ENCODE peak calls at places on chromosomes 3 and 15, in four cellular contexts. A is ovary, L is tibial artery, W is glutamatergic neuron. N is an unnamed sample.

GRCh38 chr3:24373198-24373959 is 121.3 kb downstream of the THRB start:
- DNase-seq in A (no peak), L (no peak), W (no peak), N (no peak)

GRCh38 chr15:99445272-99445850 is 120.4 kb upstream of the MEF2A start:
- DNase-seq in A (no peak), L (no peak), W (no peak), N (no peak)

GRCh38 chr15:78406016-78406590 is 31.9 kb upstream of the IREB2 start:
- DNase-seq in A (no peak), L (no peak), W (no peak), N (no peak)

GRCh38 chr3:143226678-143227291 is 107.2 kb downstream of the CHST2 start:
- DNase-seq in A (no peak), L (no peak), W (no peak), N (no peak)

GRCh38 chr3:52874160-52874701 is 23.1 kb downstream of the STIMATE start:
- DNase-seq in A (no peak), L (no peak), W (no peak), N (no peak)

GRCh38 chr15:51025454-51025846 is 69.3 kb downstream of the TNFAIP8L3 start:
- DNase-seq in A (no peak), L (no peak), W (no peak), N (no peak)

GRCh38 chr3:108219336-108219735 is 2.9 kb downstream of the IFT57 start:
- DNase-seq in A (no peak), L (no peak), W (no peak), N (no peak)

GRCh38 chr15:91186892-91187644 is 87.0 kb downstream of the SV2B start:
- DNase-seq in A (no peak), L (no peak), W (no peak), N (peak)

GRCh38 chr15:40320409-40320808 is 3.1 kb upstream of the INAFM2 start:
- DNase-seq in A (no peak), L (no peak), W (no peak), N (no peak)

GRCh38 chr3:139772539-139773500 is 95.0 kb upstream of the NMNAT3 start:
- DNase-seq in A (no peak), L (no peak), W (no peak), N (no peak)

GRCh38 chr3:148372476-148372875 is 325.2 kb upstream of the AGTR1 start:
- DNase-seq in A (no peak), L (no peak), W (no peak), N (no peak)

DNA sequence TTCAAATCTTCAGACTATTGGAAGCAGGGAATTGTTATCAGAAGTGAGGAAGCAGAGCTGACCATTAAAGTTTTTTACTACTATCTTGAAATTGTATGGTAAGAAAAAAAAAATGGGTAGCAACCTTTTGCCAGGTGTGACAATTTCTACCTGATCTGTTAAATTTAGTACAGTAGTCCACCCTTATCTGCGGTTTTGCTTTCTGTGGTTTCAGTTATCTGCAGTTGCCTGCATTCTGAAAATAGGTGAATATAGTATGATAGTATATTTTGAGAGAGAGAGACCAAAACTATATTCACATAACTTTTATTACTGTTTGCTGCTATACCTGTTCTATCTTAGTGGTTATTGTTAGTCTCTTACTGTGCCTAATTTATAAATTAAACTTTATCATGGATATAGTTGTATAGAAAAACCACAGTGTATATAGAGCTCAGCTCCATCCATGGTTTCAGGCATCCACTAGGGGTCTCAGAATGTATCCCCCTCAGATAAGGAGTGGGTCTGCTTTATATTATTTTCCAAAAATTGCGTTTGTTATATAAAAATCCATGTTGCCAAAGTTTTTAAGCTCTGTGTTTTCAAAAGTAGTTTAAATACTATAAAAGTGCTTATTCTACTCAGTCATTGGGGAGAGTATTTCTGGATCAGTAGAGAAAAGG is 69.9 kb downstream of the PTPRG start:
- DNase-seq in A (no peak), L (no peak), W (no peak), N (no peak)
- TF ChIP-seq CTCF in A (no peak), L (no peak), W (no peak), N (no peak)

DNA sequence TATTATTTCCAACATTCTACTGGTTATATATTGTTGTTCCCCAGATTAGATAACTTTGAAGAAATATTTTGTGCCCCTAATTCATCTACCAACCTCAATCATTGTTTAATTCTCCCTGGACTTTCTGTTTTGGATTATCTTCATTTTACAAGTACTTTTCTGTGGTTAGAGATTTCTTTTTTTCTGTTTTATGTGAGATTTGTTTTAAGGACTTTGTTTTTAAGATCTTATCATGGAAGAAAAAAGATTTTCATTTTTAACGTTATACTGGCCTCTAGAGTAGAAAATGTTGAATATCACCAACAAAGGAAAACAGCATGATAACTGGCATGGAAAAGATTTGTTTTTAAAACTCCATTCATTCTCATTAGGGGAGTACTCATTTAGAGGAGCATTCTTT is 210.9 kb upstream of the KCNMB2 start:
- DNase-seq in A (no peak), L (no peak), W (no peak), N (no peak)
- TF ChIP-seq CTCF in A (no peak), L (peak), W (peak), N (peak)

DNA sequence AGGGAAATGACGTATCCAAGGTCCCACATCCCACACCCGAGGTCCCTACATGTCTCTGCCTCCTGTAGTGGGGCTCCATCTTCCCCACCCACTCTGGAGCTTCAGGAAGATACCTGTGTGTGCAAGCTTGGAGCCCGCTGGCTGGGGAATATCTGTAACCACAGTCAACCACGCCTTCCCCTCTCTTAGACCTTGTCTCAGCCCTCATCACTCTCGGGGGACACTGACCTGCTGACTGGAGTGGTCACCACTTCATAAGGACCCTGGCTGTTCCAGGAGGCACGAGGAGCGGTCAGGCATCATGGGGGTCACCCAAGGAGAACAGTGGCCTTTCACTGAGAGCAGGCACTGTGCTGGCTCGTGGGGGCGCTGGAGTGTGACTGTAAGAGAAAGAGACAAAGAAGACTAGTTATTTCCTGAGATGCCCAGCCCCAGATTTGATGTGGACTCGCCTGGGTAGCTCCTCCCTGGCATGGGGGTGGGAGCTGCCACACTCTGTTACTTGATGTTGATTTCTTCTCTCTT is 48.6 kb downstream of the CTXND1 start:
- DNase-seq in A (no peak), L (no peak), W (no peak), N (no peak)
- TF ChIP-seq CTCF in A (no peak), L (no peak), W (no peak), N (no peak)

DNA sequence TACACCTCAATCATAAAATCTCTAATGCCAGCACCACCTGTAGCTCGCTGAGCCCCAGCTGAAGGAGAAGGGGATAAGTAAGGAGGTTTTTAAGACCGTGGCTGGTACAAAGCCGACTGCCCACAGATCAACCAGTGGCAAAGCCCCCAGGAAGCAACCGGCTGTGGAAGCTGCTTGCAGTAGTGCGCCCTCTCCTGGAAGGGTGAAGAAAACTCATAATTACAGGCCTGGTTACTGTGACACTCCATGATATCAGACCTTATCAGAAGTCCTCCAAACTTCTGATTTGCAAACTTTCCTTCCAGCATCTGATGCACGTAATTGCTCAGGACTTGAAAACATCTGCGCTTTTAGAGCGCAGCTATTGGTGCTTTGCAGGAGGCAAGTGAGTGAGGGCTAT is 63.1 kb upstream of the MCTP2 start:
- DNase-seq in A (no peak), L (no peak), W (no peak), N (no peak)
- TF ChIP-seq CTCF in A (no peak), L (no peak), W (peak), N (peak)

DNA sequence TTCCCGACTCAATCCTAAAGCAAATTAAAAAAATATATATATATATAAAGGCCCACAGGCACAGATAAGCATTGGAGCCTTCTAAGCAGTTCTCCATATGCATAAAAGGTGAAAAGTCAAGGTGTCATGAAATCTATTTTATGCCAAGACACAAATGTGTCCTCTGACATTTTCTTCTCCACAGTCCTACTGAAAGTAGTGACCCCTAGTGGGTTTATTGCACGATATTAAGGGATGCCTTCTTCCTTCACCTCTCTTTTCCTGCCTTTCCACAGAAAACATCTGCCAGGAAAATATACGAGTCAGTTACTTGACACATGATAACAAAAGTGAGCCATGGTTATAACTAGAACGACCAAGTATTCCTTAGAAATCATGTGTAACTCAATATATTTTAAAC is 303.2 kb downstream of the TIGIT start:
- DNase-seq in A (no peak), L (no peak), W (no peak), N (no peak)
- TF ChIP-seq CTCF in A (no peak), L (no peak), W (no peak), N (no peak)

DNA sequence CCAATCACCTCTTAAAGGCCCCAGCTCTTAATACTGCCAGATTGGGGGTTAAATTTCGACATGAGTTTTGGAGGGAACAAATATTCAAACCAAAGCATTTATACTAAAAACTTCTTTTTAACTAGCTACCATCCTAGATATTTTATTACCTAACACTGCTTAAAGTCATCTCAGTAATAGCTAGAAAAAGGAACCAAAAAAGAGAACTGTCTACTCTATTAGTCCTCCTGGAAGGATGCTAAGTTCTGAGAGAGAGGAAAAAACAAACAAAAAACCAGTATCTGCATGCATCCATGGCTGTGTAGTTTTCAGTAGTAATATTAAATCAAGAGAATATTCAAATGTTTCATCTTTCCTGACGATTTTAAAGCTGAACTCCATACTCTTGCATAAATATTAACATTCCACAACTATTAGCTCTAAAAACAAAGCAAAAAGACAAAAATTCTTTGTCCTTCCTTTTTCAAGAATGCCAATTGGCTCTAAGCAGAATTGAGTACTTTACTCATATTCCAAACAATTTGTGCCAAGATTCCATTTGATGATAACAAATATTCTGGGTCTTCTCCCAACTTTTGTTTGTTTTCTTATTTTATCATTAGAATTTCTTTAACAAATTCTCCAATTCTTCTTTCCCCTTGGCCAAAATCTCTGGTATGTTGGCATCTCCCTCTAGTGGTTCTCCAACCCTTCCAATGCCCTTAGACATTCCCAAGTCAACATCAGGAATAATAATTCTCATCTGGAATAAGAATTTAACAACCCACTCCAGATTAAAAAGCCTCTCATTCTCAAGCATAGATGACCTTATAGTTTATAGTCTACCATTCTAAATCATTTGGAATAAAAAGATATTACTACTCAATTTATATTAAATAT is 5.5 kb downstream of the CPOX start:
- DNase-seq in A (no peak), L (no peak), W (no peak), N (no peak)
- TF ChIP-seq CTCF in A (no peak), L (no peak), W (no peak), N (no peak)

GRCh38 chr15:93059442-93059841 is 29.6 kb downstream of the RGMA start:
- DNase-seq in A (no peak), L (no peak), W (no peak), N (no peak)
- TF ChIP-seq CTCF in A (no peak), L (no peak), W (no peak), N (no peak)

GRCh38 chr3:26712211-26713026 is 89.8 kb downstream of the LRRC3B start:
- DNase-seq in A (no peak), L (no peak), W (no peak), N (peak)
- TF ChIP-seq CTCF in A (peak), L (peak), W (peak), N (peak)